ENCODE peak calls at places on chromosomes 3 and 15, in seven cellular contexts. H is H1, U is GM23338, N is HCT116, R is GM12878, D is K562, M is endothelial cell of umbilical vein. J is an unnamed sample.

GRCh38 chr3:128432898-128433629 is 33.6 kb downstream of the DNAJB8 start:
- DNase-seq in H (no peak), U (peak), N (no peak), R (no peak), D (peak), M (no peak), J (no peak)

GRCh38 chr3:162538906-162539305 is 1042.3 kb downstream of the OTOL1 start:
- DNase-seq in H (no peak), U (no peak), N (no peak), R (no peak), D (no peak), M (no peak), J (no peak)

GRCh38 chr3:192515661-192516040 is 211.7 kb downstream of the FGF12 start:
- DNase-seq in H (no peak), U (no peak), N (no peak), R (no peak), D (no peak), M (no peak), J (no peak)

GRCh38 chr3:53187430-53187829 is 26.4 kb downstream of the PRKCD start:
- DNase-seq in H (no peak), U (no peak), N (no peak), R (no peak), D (no peak), M (no peak), J (no peak)

GRCh38 chr15:35580606-35581005 is 34.6 kb upstream of the DPH6 start:
- DNase-seq in H (no peak), U (no peak), N (no peak), R (no peak), D (no peak), M (no peak), J (no peak)

GRCh38 chr3:20190991-20191390 is 5.0 kb upstream of the SGO1 start:
- DNase-seq in H (no peak), U (peak), N (no peak), R (no peak), D (no peak), M (no peak), J (no peak)

GRCh38 chr3:160331127-160331937 is 67.7 kb downstream of the IFT80 start:
- DNase-seq in H (no peak), U (no peak), N (peak), R (no peak), D (no peak), M (peak), J (no peak)

GRCh38 chr3:45417949-45418847 is 29.8 kb downstream of the LARS2 start:
- DNase-seq in H (no peak), U (no peak), N (no peak), R (no peak), D (no peak), M (no peak), J (no peak)

GRCh38 chr3:47413751-47414150 is 32.9 kb downstream of the PTPN23 start:
- DNase-seq in H (no peak), U (no peak), N (no peak), R (no peak), D (no peak), M (no peak), J (no peak)

GRCh38 chr3:70992557-70992956 is 591.0 kb downstream of the FOXP1 start:
- DNase-seq in H (no peak), U (no peak), N (no peak), R (no peak), D (no peak), M (no peak), J (no peak)

GRCh38 chr3:142912440-142913172 is 23.7 kb upstream of the PCOLCE2 start:
- DNase-seq in H (no peak), U (no peak), N (no peak), R (no peak), D (no peak), M (no peak), J (no peak)

GRCh38 chr3:23115171-23115877 is 87.8 kb upstream of the UBE2E2 start:
- DNase-seq in H (no peak), U (no peak), N (no peak), R (no peak), D (no peak), M (no peak), J (no peak)

GRCh38 chr3:148697311-148698189 is at the start of gene AGTR1:
- DNase-seq in H (peak), U (peak), N (no peak), R (no peak), D (no peak), M (no peak), J (no peak)
- TF ChIP-seq EZH2 in H (no peak), U (no peak), N (no peak), R (no peak), D (no peak), M (peak), J (no peak)

GRCh38 chr3:141410408-141410807 is 42.1 kb downstream of the ZBTB38 start:
- DNase-seq in H (no peak), U (no peak), N (no peak), R (no peak), D (no peak), M (no peak), J (no peak)
- TF ChIP-seq POLR2AphosphoS5 in H (no peak), U (no peak), N (no peak), R (peak), D (no peak), M (no peak), J (no peak)

GRCh38 chr15:57251308-57251707 is 125.0 kb upstream of the CGNL1 start:
- DNase-seq in H (no peak), U (peak), N (no peak), R (no peak), D (no peak), M (no peak), J (no peak)

GRCh38 chr15:57248074-57248473 is 128.2 kb upstream of the CGNL1 start:
- DNase-seq in H (no peak), U (no peak), N (no peak), R (no peak), D (no peak), M (no peak), J (no peak)

GRCh38 chr15:57253082-57253481 is 123.2 kb upstream of the CGNL1 start:
- DNase-seq in H (no peak), U (peak), N (no peak), R (no peak), D (peak), M (no peak), J (no peak)

GRCh38 chr15:57255751-57256150 is 120.6 kb upstream of the CGNL1 start:
- DNase-seq in H (no peak), U (no peak), N (no peak), R (no peak), D (no peak), M (no peak), J (no peak)

DNA sequence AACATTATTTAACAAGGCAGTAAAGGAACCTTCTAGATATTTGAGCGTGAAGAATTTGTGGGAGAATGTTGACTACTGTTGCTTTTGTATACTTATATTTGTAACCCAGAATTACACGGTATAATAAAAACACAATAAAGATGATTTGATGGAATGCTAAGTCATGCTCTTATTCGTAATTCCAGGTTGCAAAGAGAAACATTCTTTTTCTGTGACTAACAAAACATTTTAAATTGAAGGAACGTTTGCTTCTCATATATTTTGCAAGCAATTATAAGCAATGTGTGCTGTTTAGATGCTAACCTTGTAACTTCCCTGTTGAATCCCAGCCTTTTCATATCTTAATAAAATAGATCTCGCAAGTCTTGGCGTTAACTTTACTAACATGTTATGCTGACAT is 124.4 kb upstream of the CGNL1 start:
- DNase-seq in H (no peak), U (no peak), N (no peak), R (no peak), D (no peak), M (no peak), J (no peak)
- TF ChIP-seq EZH2 in H (no peak), U (no peak), N (no peak), R (no peak), D (no peak), M (no peak), J (no peak)

GRCh38 chr3:190534386-190534785 is 20.5 kb downstream of the IL1RAP start:
- DNase-seq in H (no peak), U (no peak), N (no peak), R (no peak), D (no peak), M (peak), J (no peak)

GRCh38 chr3:190534986-190535385 is 21.1 kb downstream of the IL1RAP start:
- DNase-seq in H (no peak), U (no peak), N (no peak), R (no peak), D (no peak), M (peak), J (no peak)

GRCh38 chr3:190531406-190531805 is 17.5 kb downstream of the IL1RAP start:
- DNase-seq in H (no peak), U (no peak), N (no peak), R (no peak), D (no peak), M (no peak), J (no peak)

GRCh38 chr3:190532626-190533155 is 18.8 kb downstream of the IL1RAP start:
- DNase-seq in H (no peak), U (no peak), N (no peak), R (no peak), D (no peak), M (no peak), J (no peak)

DNA sequence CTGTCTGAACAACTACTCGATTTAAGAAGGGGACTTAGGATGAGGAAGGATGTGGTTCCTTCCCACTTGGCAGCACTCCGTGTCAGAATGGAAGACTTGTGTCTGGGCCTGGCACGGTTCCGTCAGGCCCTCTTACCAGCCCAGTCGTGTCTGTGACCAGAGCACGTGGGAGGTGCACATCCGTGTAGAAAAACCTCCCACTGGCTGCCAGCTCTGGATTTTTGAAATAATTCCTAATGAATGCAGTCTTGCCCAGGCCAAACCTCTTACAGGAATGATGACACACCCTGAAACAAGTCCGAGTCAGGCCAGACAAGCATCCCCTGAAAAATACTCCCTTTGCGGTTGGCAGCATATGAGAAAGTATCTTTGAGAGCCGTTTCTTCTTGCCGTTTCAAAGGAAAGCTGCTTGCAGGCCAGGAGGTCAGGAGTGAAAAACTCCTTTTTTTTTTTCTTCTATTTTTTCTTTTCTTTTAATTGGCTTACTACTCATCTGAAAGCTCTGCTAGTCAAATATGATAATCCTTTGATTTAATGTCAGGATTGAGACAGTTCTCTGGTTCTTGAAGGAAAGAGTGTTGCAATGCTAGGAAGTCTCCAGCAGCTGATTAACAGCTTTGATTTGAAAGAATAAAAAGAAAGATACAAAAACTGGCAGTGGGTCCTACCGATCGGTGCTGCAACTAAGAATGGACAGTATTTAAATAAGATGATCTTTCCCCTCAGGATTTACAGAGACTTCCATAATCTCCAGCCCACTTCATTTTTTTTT is 19.8 kb downstream of the IL1RAP start:
- DNase-seq in H (no peak), U (peak), N (no peak), R (no peak), D (no peak), M (peak), J (no peak)
- TF ChIP-seq POLR2AphosphoS5 in H (no peak), U (no peak), N (no peak), R (no peak), D (no peak), M (no peak), J (no peak)

GRCh38 chr15:74725241-74725774 is at the start of gene CYP1A1:
- DNase-seq in H (no peak), U (peak), N (no peak), R (no peak), D (no peak), M (no peak), J (no peak)

GRCh38 chr15:74725845-74726773 is 781 bp upstream of the CYP1A1 start:
- DNase-seq in H (no peak), U (peak), N (no peak), R (no peak), D (peak), M (peak), J (no peak)

GRCh38 chr15:74724570-74725240 is 623 bp downstream of the CYP1A1 start:
- DNase-seq in H (no peak), U (no peak), N (no peak), R (no peak), D (no peak), M (no peak), J (no peak)

GRCh38 chr15:74727727-74728126 is 2.4 kb upstream of the CYP1A1 start:
- DNase-seq in H (no peak), U (no peak), N (no peak), R (no peak), D (no peak), M (no peak), J (no peak)

GRCh38 chr15:74726774-74727164 is 1.4 kb upstream of the CYP1A1 start:
- DNase-seq in H (no peak), U (peak), N (no peak), R (no peak), D (no peak), M (no peak), J (no peak)
- TF ChIP-seq EZH2 in H (peak), U (peak), N (no peak), R (no peak), D (no peak), M (no peak), J (no peak)

DNA sequence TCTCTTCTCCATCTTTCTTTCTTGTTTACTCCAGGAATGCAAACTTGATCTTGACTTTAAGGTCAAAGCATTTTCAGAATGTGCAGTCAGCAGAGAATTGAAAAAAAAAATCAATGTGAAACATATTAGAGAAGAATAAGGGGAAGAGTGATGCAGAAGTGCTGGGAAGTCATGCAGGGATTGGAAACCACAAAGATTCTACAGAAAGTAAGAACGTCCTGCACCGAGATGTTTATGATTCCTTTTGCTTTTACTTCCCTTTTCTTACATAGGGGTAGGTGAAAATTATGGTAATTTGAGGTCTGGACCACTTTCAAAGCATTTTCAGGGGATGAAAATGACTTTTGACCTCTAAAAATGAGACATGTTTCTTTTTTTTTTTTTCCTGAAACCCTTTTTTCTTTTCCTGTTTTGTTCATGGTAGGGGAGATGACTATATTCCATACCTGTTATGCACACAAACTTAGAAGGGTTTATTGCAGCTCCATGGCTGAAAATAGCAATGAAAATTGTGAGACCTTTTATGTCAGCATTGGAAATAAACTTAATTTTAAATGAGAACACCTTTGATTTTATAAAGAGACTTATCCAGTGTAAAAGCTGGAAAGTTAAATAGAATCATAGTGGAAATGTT is 623.5 kb upstream of the TBL1XR1 start:
- DNase-seq in H (no peak), U (no peak), N (no peak), R (peak), D (no peak), M (no peak), J (no peak)
- TF ChIP-seq POLR2AphosphoS5 in H (no peak), U (no peak), N (no peak), R (no peak), D (no peak), M (no peak), J (no peak)